ENCODE peak calls at places on chromosomes 1 and 21, in six cellular contexts. H, A, K, S, F and X are unnamed samples.

GRCh38 chr1:12121212-12122000 is 45.4 kb upstream of the TNFRSF1B start:
- DNase-seq in A (no peak), H (peak; percentile 50), S (peak; percentile 53), F (no peak), K (peak; percentile 80), X (no peak)

GRCh38 chr1:158731707-158732106 is 11.2 kb upstream of the OR6K3 start:
- DNase-seq in S (no peak), F (no peak), H (no peak), K (no peak), A (no peak), X (no peak)

GRCh38 chr1:30042438-30043147 is 680.8 kb downstream of the MATN1 start:
- DNase-seq in H (peak; percentile 40), K (no peak), F (no peak), A (no peak), S (no peak), X (no peak)

GRCh38 chr1:179888071-179888470 is 6.0 kb downstream of the TOR1AIP1 start:
- DNase-seq in K (no peak), A (no peak), F (no peak), S (no peak), H (no peak), X (no peak)

GRCh38 chr1:246178902-246179301 is 328.2 kb downstream of the SMYD3 start:
- DNase-seq in S (no peak), H (no peak), A (no peak), F (peak; percentile 19), K (no peak), X (no peak)

GRCh38 chr1:24857528-24858133 is 72.4 kb downstream of the RUNX3 start:
- DNase-seq in H (peak; percentile 50), S (no peak), A (no peak), F (no peak), K (no peak), X (no peak)

GRCh38 chr1:4156241-4156640 is 256.2 kb upstream of the C1orf174 start:
- DNase-seq in F (no peak), H (no peak), A (no peak), K (no peak), S (no peak), X (no peak)

GRCh38 chr1:197787056-197787455 is 11.8 kb upstream of the DENND1B start:
- DNase-seq in A (no peak), S (peak; percentile 49), F (no peak), K (peak; percentile 44), H (peak; percentile 90), X (no peak)

GRCh38 chr1:180198186-180198585 is 31.9 kb upstream of the LHX4 start:
- DNase-seq in H (no peak), K (no peak), S (no peak), F (no peak), A (no peak), X (no peak)

GRCh38 chr1:156407344-156407743 is 38.3 kb downstream of the RHBG start:
- DNase-seq in K (no peak), A (peak; percentile 83), S (no peak), F (no peak), H (no peak), X (no peak)

GRCh38 chr1:35595684-35596083 is 22.6 kb downstream of the TFAP2E start:
- DNase-seq in A (no peak), F (no peak), K (no peak), H (no peak), S (no peak), X (no peak)

GRCh38 chr1:5913078-5913845 is 79.0 kb downstream of the NPHP4 start:
- DNase-seq in K (peak; percentile 26), S (no peak), A (no peak), F (no peak), H (peak; percentile 59), X (no peak)

GRCh38 chr1:63318255-63319068 is 3.9 kb upstream of the FOXD3 start:
- DNase-seq in F (no peak), K (no peak), S (no peak), H (no peak), A (no peak), X (no peak)

GRCh38 chr1:232507571-232507970 is 122.4 kb downstream of the SIPA1L2 start:
- DNase-seq in K (no peak), S (no peak), F (no peak), A (no peak), H (no peak), X (peak; percentile 24)

GRCh38 chr1:151361883-151362282 is 10.6 kb downstream of the SELENBP1 start:
- DNase-seq in S (no peak), H (no peak), A (no peak), F (no peak), K (no peak), X (no peak)

GRCh38 chr1:97202481-97202880 is 480.9 kb downstream of the PTBP2 start:
- DNase-seq in K (no peak), S (no peak), F (no peak), A (no peak), H (peak; percentile 83), X (no peak)

GRCh38 chr1:38114633-38115032 is 68.0 kb upstream of the POU3F1 start:
- DNase-seq in S (no peak), F (no peak), A (no peak), H (no peak), K (no peak), X (no peak)

GRCh38 chr1:14961661-14962267 is 191.8 kb upstream of the TMEM51 start:
- DNase-seq in A (no peak), H (no peak), S (no peak), K (no peak), F (no peak), X (no peak)

GRCh38 chr1:41169066-41169798 is 72.9 kb downstream of the SCMH1 start:
- DNase-seq in K (no peak), A (no peak), H (no peak), F (no peak), S (no peak), X (no peak)

GRCh38 chr21:44956356-44957046 is 16.7 kb downstream of the SLX9 start:
- DNase-seq in K (no peak), S (no peak), A (no peak), H (no peak), F (no peak), X (no peak)

GRCh38 chr1:199759268-199759724 is 268.2 kb upstream of the NR5A2 start:
- DNase-seq in K (peak; percentile 43), F (no peak), H (peak; percentile 80), S (no peak), A (no peak), X (peak; percentile 82)

GRCh38 chr21:32096411-32096810 is 182.4 kb downstream of the MIS18A start:
- DNase-seq in A (no peak), F (peak; percentile 49), S (no peak), H (peak; percentile 71), K (no peak), X (no peak)

GRCh38 chr1:206766251-206766856 is 4.2 kb upstream of the IL19 start:
- DNase-seq in H (peak; percentile 93), F (peak; percentile 33), K (peak; percentile 96), A (no peak), S (no peak), X (peak; percentile 91)

GRCh38 chr1:180168786-180169640 is 14.3 kb downstream of the QSOX1 start:
- DNase-seq in F (peak; percentile 60), A (no peak), S (no peak), H (peak; percentile 85), K (no peak), X (no peak)

GRCh38 chr1:50237081-50237480 is 128.4 kb downstream of the ELAVL4 start:
- DNase-seq in K (no peak), A (no peak), H (no peak), F (no peak), S (no peak), X (no peak)

GRCh38 chr1:5108740-5109139 is 454.3 kb downstream of the AJAP1 start:
- DNase-seq in S (no peak), F (no peak), H (no peak), K (no peak), A (no peak), X (no peak)

GRCh38 chr21:33219961-33220360 is 9.8 kb upstream of the IFNAR2 start:
- DNase-seq in F (no peak), S (no peak), A (no peak), H (no peak), K (no peak), X (no peak)

GRCh38 chr1:208722592-208722991 is 478.4 kb upstream of the PLXNA2 start:
- DNase-seq in S (no peak), K (no peak), H (no peak), A (no peak), F (no peak), X (no peak)

GRCh38 chr1:159188375-159188788 is 16.3 kb upstream of the ACKR1 start:
- DNase-seq in F (peak; percentile 89), H (peak; percentile 93), S (no peak), A (peak; percentile 57), K (peak; percentile 3), X (no peak)

GRCh38 chr1:227459977-227460376 is 103.4 kb upstream of the ZNF678 start:
- DNase-seq in H (no peak), K (no peak), F (no peak), S (no peak), A (no peak), X (peak; percentile 43)

GRCh38 chr1:88462481-88463261 is 221.4 kb upstream of the PKN2 start:
- DNase-seq in S (no peak), H (peak; percentile 69), A (peak; percentile 69), K (peak; percentile 35), F (peak; percentile 76), X (no peak)

GRCh38 chr21:32253215-32253641 is 25.6 kb downstream of the MIS18A start:
- DNase-seq in K (peak; percentile 64), A (no peak), S (peak; percentile 24), H (no peak), F (peak; percentile 34), X (no peak)

GRCh38 chr1:199335496-199335895 is 692.0 kb upstream of the NR5A2 start:
- DNase-seq in H (no peak), S (no peak), A (no peak), F (no peak), K (peak; percentile 51), X (no peak)

GRCh38 chr1:55143686-55144085 is 71.5 kb downstream of the USP24 start:
- DNase-seq in S (no peak), F (no peak), K (no peak), A (no peak), H (peak; percentile 84), X (no peak)

GRCh38 chr1:116982319-116983004 is 19.1 kb upstream of the CD101 start:
- DNase-seq in H (peak; percentile 65), F (no peak), K (no peak), S (no peak), A (no peak), X (no peak)

GRCh38 chr1:12643079-12643478 is 806 bp upstream of the AADACL4 start:
- DNase-seq in K (no peak), A (no peak), H (no peak), S (no peak), F (no peak), X (no peak)

GRCh38 chr1:79726911-79727310 is 720.4 kb upstream of the ADGRL4 start:
- DNase-seq in F (no peak), H (no peak), A (no peak), S (no peak), K (no peak), X (no peak)

GRCh38 chr1:158520021-158520420 is 34.2 kb downstream of the OR6Y1 start:
- DNase-seq in S (no peak), A (no peak), H (no peak), K (no peak), F (no peak), X (no peak)

GRCh38 chr1:7770620-7770938 is 517 bp upstream of the VAMP3 start:
- DNase-seq in H (no peak), S (no peak), A (no peak), K (no peak), F (no peak), X (no peak)